ENCODE peak calls at places on chromosomes 1 and 21, in five cellular contexts. One of them, this sample, is unnamed.

GRCh38 chr1:41735587-41736290 is 183.0 kb downstream of the HIVEP3 start:
- DNase-seq in A549: no peak
- DNase-seq in adrenal gland: peak
- DNase-seq in ascending aorta: no peak
- DNase-seq in neuronal stem cell: peak
- DNase-seq in this sample: peak

GRCh38 chr1:225653463-225654276 is 747 bp upstream of the ENAH start:
- DNase-seq in adrenal gland: peak
- DNase-seq in neuronal stem cell: peak
- DNase-seq in A549: peak
- DNase-seq in ascending aorta: peak
- DNase-seq in this sample: peak

GRCh38 chr1:244945109-244945671 is 80.8 kb upstream of the HNRNPU start:
- DNase-seq in neuronal stem cell: no peak
- DNase-seq in ascending aorta: no peak
- DNase-seq in A549: no peak
- DNase-seq in adrenal gland: no peak
- DNase-seq in this sample: no peak

GRCh38 chr1:168098534-168099313 is 38.0 kb downstream of the GPR161 start:
- DNase-seq in A549: no peak
- DNase-seq in adrenal gland: no peak
- DNase-seq in neuronal stem cell: no peak
- DNase-seq in ascending aorta: peak
- DNase-seq in this sample: no peak

GRCh38 chr1:36781098-36781497 is 253.2 kb downstream of the GRIK3 start:
- DNase-seq in ascending aorta: no peak
- DNase-seq in neuronal stem cell: no peak
- DNase-seq in A549: no peak
- DNase-seq in adrenal gland: no peak
- DNase-seq in this sample: no peak

GRCh38 chr1:162722036-162722435 is 68.5 kb upstream of the HSD17B7 start:
- DNase-seq in ascending aorta: no peak
- DNase-seq in adrenal gland: no peak
- DNase-seq in A549: no peak
- DNase-seq in neuronal stem cell: no peak
- DNase-seq in this sample: no peak

GRCh38 chr1:10835423-10836421 is 39.3 kb upstream of the CASZ1 start:
- DNase-seq in adrenal gland: peak
- DNase-seq in ascending aorta: no peak
- DNase-seq in A549: no peak
- DNase-seq in neuronal stem cell: peak
- DNase-seq in this sample: no peak

GRCh38 chr21:31743712-31744111 is 11.8 kb upstream of the SCAF4 start:
- DNase-seq in ascending aorta: no peak
- DNase-seq in neuronal stem cell: no peak
- DNase-seq in adrenal gland: no peak
- DNase-seq in A549: no peak
- DNase-seq in this sample: no peak

GRCh38 chr1:38152351-38153082 is 105.9 kb upstream of the POU3F1 start:
- DNase-seq in adrenal gland: no peak
- DNase-seq in A549: peak
- DNase-seq in neuronal stem cell: no peak
- DNase-seq in ascending aorta: no peak
- DNase-seq in this sample: no peak

GRCh38 chr1:170200161-170200560 is 54.4 kb downstream of the NTMT2 start:
- DNase-seq in A549: no peak
- DNase-seq in ascending aorta: no peak
- DNase-seq in neuronal stem cell: no peak
- DNase-seq in adrenal gland: no peak
- DNase-seq in this sample: no peak

GRCh38 chr1:163076044-163076443 is 6.9 kb downstream of the RGS4 start:
- DNase-seq in adrenal gland: no peak
- DNase-seq in neuronal stem cell: no peak
- DNase-seq in ascending aorta: no peak
- DNase-seq in A549: no peak
- DNase-seq in this sample: no peak

GRCh38 chr1:2921970-2922686 is 99.1 kb upstream of the ACTRT2 start:
- DNase-seq in adrenal gland: no peak
- DNase-seq in ascending aorta: no peak
- DNase-seq in A549: peak
- DNase-seq in neuronal stem cell: no peak
- DNase-seq in this sample: no peak

GRCh38 chr1:32273389-32274208 is 18.3 kb upstream of the HDAC1 start:
- DNase-seq in ascending aorta: no peak
- DNase-seq in neuronal stem cell: no peak
- DNase-seq in adrenal gland: no peak
- DNase-seq in A549: no peak
- DNase-seq in this sample: no peak

GRCh38 chr21:44752701-44753235 is 41.4 kb upstream of the TSPEAR start:
- DNase-seq in ascending aorta: no peak
- DNase-seq in adrenal gland: no peak
- DNase-seq in A549: no peak
- DNase-seq in neuronal stem cell: no peak
- DNase-seq in this sample: no peak

GRCh38 chr1:156803086-156803851 is 13.4 kb downstream of the SH2D2A start:
- DNase-seq in ascending aorta: no peak
- DNase-seq in adrenal gland: no peak
- DNase-seq in A549: no peak
- DNase-seq in neuronal stem cell: no peak
- DNase-seq in this sample: no peak
- H3K27ac ChIP-seq in ascending aorta: no peak
- H3K27ac ChIP-seq in adrenal gland: no peak
- H3K27ac ChIP-seq in A549: no peak
- H3K27ac ChIP-seq in neuronal stem cell: no peak
- H3K27ac ChIP-seq in this sample: no peak

GRCh38 chr1:151158311-151158710 is 1.9 kb downstream of the TNFAIP8L2 start:
- DNase-seq in neuronal stem cell: no peak
- DNase-seq in A549: no peak
- DNase-seq in ascending aorta: no peak
- DNase-seq in adrenal gland: no peak
- DNase-seq in this sample: no peak

GRCh38 chr1:151157067-151157531 is 650 bp downstream of the TNFAIP8L2 start:
- DNase-seq in ascending aorta: no peak
- DNase-seq in A549: no peak
- DNase-seq in neuronal stem cell: no peak
- DNase-seq in adrenal gland: no peak
- DNase-seq in this sample: no peak

GRCh38 chr1:151158751-151159251 is 2.4 kb downstream of the TNFAIP8L2 start:
- DNase-seq in neuronal stem cell: no peak
- DNase-seq in ascending aorta: no peak
- DNase-seq in A549: no peak
- DNase-seq in adrenal gland: no peak
- DNase-seq in this sample: no peak

GRCh38 chr1:151159373-151159772 is 2.9 kb downstream of the TNFAIP8L2 start:
- DNase-seq in adrenal gland: no peak
- DNase-seq in ascending aorta: no peak
- DNase-seq in neuronal stem cell: no peak
- DNase-seq in A549: no peak
- DNase-seq in this sample: no peak

GRCh38 chr1:151156515-151156819 is at the start of gene TNFAIP8L2:
- DNase-seq in adrenal gland: peak
- DNase-seq in ascending aorta: no peak
- DNase-seq in A549: no peak
- DNase-seq in neuronal stem cell: no peak
- DNase-seq in this sample: peak
- H3K27ac ChIP-seq in adrenal gland: no peak
- H3K27ac ChIP-seq in ascending aorta: no peak
- H3K27ac ChIP-seq in A549: no peak
- H3K27ac ChIP-seq in neuronal stem cell: no peak
- H3K27ac ChIP-seq in this sample: peak

DNA sequence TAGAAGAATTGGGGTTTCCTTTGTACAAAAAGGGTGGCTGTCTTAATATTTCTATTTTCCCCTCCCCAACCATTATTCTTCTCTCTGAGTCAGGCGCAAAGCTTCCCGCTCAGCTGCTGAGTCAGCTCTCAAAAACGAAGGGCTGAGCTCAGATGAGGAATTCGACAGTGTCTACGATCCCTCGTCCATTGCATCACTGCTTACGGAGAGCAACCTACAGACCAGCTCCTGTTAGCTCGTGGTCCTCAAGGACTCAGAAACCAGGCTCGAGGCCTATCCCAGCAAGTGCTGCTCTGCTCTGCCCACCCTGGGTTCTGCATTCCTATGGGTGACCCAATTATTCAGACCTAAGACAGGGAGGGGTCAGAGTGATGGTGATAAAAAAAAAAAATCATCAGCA is 3.0 kb upstream of the TUFT1 start:
- DNase-seq in neuronal stem cell: no peak
- DNase-seq in A549: peak
- DNase-seq in adrenal gland: peak
- DNase-seq in ascending aorta: no peak
- DNase-seq in this sample: no peak
- H3K27ac ChIP-seq in neuronal stem cell: no peak
- H3K27ac ChIP-seq in A549: peak
- H3K27ac ChIP-seq in adrenal gland: no peak
- H3K27ac ChIP-seq in ascending aorta: no peak
- H3K27ac ChIP-seq in this sample: no peak

GRCh38 chr1:89910268-89910667 is 84.6 kb upstream of the ZNF326 start:
- DNase-seq in adrenal gland: no peak
- DNase-seq in neuronal stem cell: no peak
- DNase-seq in ascending aorta: no peak
- DNase-seq in A549: no peak
- DNase-seq in this sample: no peak

GRCh38 chr1:89910780-89911179 is 84.1 kb upstream of the ZNF326 start:
- DNase-seq in adrenal gland: no peak
- DNase-seq in ascending aorta: no peak
- DNase-seq in neuronal stem cell: no peak
- DNase-seq in A549: peak
- DNase-seq in this sample: no peak

GRCh38 chr1:89907669-89908293 is 86.9 kb downstream of the LRRC8D start:
- DNase-seq in ascending aorta: no peak
- DNase-seq in adrenal gland: no peak
- DNase-seq in neuronal stem cell: no peak
- DNase-seq in A549: peak
- DNase-seq in this sample: no peak

GRCh38 chr1:89908993-89909436 is 85.9 kb upstream of the ZNF326 start:
- DNase-seq in ascending aorta: no peak
- DNase-seq in adrenal gland: no peak
- DNase-seq in A549: peak
- DNase-seq in neuronal stem cell: no peak
- DNase-seq in this sample: no peak

DNA sequence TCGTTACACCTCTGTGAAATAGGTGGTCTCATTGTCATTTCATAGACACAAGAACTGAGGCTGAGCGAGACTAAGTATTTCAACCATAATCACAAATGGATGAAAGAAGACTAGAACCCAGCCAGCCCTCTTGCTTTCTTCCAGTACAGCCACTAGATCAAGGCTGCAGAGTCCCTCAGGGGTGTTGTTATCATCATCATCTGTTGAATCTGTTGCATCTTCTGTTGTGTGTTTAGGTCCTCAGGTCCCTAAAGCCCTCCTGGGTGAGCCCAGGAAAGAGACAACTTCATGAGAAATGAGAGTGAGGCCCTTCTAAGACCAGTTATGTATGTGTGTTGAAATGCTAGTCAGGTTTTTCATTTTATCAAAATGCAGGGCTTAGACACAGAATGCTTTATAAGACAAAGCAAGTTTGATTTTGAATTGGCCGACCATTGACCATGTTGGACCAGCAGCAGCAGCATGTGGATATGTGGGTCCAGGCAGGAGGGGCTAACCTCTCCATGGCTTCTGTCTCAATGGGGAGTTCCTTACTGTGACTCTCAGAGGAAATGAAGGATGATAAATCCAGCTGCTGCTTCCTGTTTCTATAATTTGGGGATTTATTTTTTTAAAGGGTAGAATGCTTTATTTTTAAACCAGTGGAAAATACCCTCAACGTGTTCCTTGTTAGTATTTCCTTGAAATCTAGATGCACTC is 86.5 kb upstream of the ZNF326 start:
- DNase-seq in A549: no peak
- DNase-seq in ascending aorta: no peak
- DNase-seq in neuronal stem cell: no peak
- DNase-seq in adrenal gland: no peak
- DNase-seq in this sample: no peak
- H3K27ac ChIP-seq in A549: peak
- H3K27ac ChIP-seq in ascending aorta: no peak
- H3K27ac ChIP-seq in neuronal stem cell: no peak
- H3K27ac ChIP-seq in adrenal gland: peak
- H3K27ac ChIP-seq in this sample: peak

DNA sequence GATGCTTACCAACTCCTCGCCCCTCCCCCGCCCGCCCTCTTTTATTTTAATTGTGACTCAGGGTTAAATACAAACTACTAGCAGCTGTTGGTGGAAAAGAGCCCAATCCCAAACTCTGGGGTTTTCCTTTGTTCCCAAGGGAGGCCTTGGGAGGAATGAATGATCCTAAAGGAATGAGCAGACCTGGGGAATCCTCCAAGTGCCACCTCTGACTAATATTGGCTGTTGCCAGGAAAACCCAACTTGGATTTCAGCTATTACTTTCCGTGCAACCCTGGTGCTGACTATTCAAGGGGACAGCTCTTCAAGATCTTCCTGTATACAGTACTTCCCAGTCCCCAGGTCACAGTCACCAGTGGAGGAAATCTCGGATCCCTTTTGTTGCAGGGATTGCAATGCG is 1.3 kb upstream of the S100A10 start:
- DNase-seq in adrenal gland: peak
- DNase-seq in neuronal stem cell: no peak
- DNase-seq in A549: peak
- DNase-seq in ascending aorta: peak
- DNase-seq in this sample: no peak
- H3K27ac ChIP-seq in adrenal gland: peak
- H3K27ac ChIP-seq in neuronal stem cell: no peak
- H3K27ac ChIP-seq in A549: peak
- H3K27ac ChIP-seq in ascending aorta: peak
- H3K27ac ChIP-seq in this sample: peak